ENCODE peak calls at places on chromosomes 12 and 14, in seven cellular contexts. C is cardiac fibroblast, P is IMR-90, F is foreskin keratinocyte, O is fibroblast of the aortic adventitia, U is tibial artery, N is AG04450. V is an unnamed sample.

GRCh38 chr14:103528158-103528511 is 861 bp upstream of the TRMT61A start:
- DNase-seq in C (peak), F (no peak), N (no peak), P (no peak), O (peak), U (no peak), V (no peak)

GRCh38 chr14:104933721-104934379 is 9.2 kb downstream of the PLD4 start:
- DNase-seq in C (no peak), N (no peak), U (no peak), F (no peak), O (no peak), P (no peak), V (no peak)

GRCh38 chr12:73424484-73424883 is 1113.2 kb upstream of the ATXN7L3B start:
- DNase-seq in P (no peak), C (no peak), N (no peak), F (no peak), O (no peak), U (no peak), V (no peak)

GRCh38 chr12:4272014-4272975 is 1.3 kb upstream of the CCND2 start:
- DNase-seq in F (peak), C (peak), O (peak), N (no peak), P (peak), U (peak), V (peak)

GRCh38 chr14:28294834-28295440 is 471.6 kb upstream of the FOXG1 start:
- DNase-seq in U (no peak), C (peak), O (peak), F (peak), N (no peak), P (no peak), V (no peak)

GRCh38 chr12:118635276-118635675 is 258.9 kb downstream of the SUDS3 start:
- DNase-seq in C (no peak), P (no peak), N (no peak), O (no peak), U (no peak), F (no peak), V (no peak)

GRCh38 chr14:68373847-68374582 is 418.9 kb downstream of the ZFP36L1 start:
- DNase-seq in C (no peak), U (no peak), F (no peak), P (no peak), N (no peak), O (no peak), V (no peak)

GRCh38 chr14:75752086-75752485 is 91.0 kb downstream of the TTLL5 start:
- DNase-seq in O (peak), U (no peak), P (no peak), F (no peak), C (peak), N (no peak), V (no peak)

GRCh38 chr12:53825246-53826081 is 73.7 kb upstream of the CISTR start:
- DNase-seq in P (peak), O (no peak), C (no peak), N (no peak), F (no peak), U (no peak), V (no peak)

GRCh38 chr12:29673346-29673745 is 110.4 kb downstream of the TMTC1 start:
- DNase-seq in C (peak), P (peak), O (peak), N (no peak), F (no peak), U (no peak), V (no peak)

GRCh38 chr12:34291001-34291400 is 268.7 kb downstream of the ALG10 start:
- DNase-seq in U (peak), C (no peak), P (no peak), F (no peak), N (no peak), O (no peak), V (no peak)

GRCh38 chr12:91361864-91362263 is 179.2 kb upstream of the DCN start:
- DNase-seq in P (peak), F (no peak), O (peak), U (no peak), C (peak), N (no peak), V (no peak)

GRCh38 chr12:26750531-26751171 is 82.3 kb downstream of the ITPR2 start:
- DNase-seq in U (no peak), N (no peak), P (no peak), F (no peak), C (no peak), O (no peak), V (no peak)

GRCh38 chr14:71710001-71710400 is 222.2 kb upstream of the RGS6 start:
- DNase-seq in C (no peak), P (no peak), N (no peak), O (no peak), F (no peak), U (no peak), V (no peak)

GRCh38 chr12:4432878-4433820 is 12.5 kb downstream of the FGF6 start:
- DNase-seq in P (no peak), F (no peak), U (no peak), O (no peak), N (no peak), C (no peak), V (no peak)

GRCh38 chr12:26696613-26697092 is 136.3 kb downstream of the ITPR2 start:
- DNase-seq in F (no peak), O (no peak), C (peak), N (no peak), U (no peak), P (peak), V (no peak)

GRCh38 chr12:43318002-43318401 is 234.0 kb downstream of the ADAMTS20 start:
- DNase-seq in U (no peak), O (no peak), P (no peak), C (no peak), F (no peak), N (no peak), V (no peak)

GRCh38 chr12:3123729-3124128 is 46.5 kb downstream of the TSPAN9 start:
- DNase-seq in N (no peak), P (no peak), U (no peak), O (no peak), F (no peak), C (peak), V (no peak)

GRCh38 chr14:67188326-67188725 is 914 bp upstream of the GARIN2 start:
- DNase-seq in P (no peak), N (no peak), F (no peak), O (no peak), C (no peak), U (no peak), V (no peak)
- TF ChIP-seq CTCF in P (no peak), N (no peak), F (no peak), O (no peak), C (no peak), U (no peak), V (no peak)

GRCh38 chr12:132163911-132164288 is 19.6 kb downstream of the NOC4L start:
- DNase-seq in F (no peak), U (no peak), P (no peak), N (no peak), O (no peak), C (no peak), V (no peak)
- TF ChIP-seq CTCF in F (peak), U (no peak), P (no peak), N (peak), O (peak), C (peak), V (no peak)

GRCh38 chr12:11347810-11348209 is 37.6 kb upstream of the PRB4 start:
- DNase-seq in O (no peak), C (no peak), P (no peak), F (no peak), N (no peak), U (no peak), V (no peak)
- TF ChIP-seq CTCF in O (peak), C (no peak), P (no peak), F (peak), N (peak), U (no peak), V (no peak)

GRCh38 chr14:94282991-94283723 is 9.9 kb downstream of the SERPINA10 start:
- DNase-seq in F (no peak), P (no peak), U (no peak), O (peak), N (no peak), C (peak), V (no peak)
- TF ChIP-seq CTCF in F (no peak), P (no peak), U (no peak), O (no peak), N (no peak), C (no peak), V (no peak)

DNA sequence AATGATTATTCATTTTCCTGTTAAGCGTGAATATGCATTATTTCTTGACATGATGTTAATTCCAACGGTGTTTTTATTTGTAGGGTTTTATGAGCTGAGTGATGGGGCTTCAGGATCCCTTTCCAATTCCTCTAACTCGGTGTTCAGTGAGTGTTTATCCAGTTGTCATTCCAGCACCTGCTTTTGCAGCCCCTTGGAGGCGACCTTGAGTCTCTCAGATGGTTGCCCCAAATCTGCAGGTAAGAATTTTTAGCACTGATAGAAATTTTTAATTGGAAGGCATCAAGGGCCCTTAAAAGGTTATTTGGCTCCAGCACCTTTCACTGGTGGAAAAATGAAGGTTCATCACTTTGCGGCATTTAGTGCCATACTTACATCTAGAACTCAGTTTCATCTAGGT is 3.7 kb downstream of the DACT1 start:
- DNase-seq in F (no peak), U (no peak), N (no peak), P (no peak), C (no peak), O (no peak), V (no peak)
- TF ChIP-seq CTCF in F (peak), U (no peak), N (no peak), P (peak), C (peak), O (peak), V (no peak)

DNA sequence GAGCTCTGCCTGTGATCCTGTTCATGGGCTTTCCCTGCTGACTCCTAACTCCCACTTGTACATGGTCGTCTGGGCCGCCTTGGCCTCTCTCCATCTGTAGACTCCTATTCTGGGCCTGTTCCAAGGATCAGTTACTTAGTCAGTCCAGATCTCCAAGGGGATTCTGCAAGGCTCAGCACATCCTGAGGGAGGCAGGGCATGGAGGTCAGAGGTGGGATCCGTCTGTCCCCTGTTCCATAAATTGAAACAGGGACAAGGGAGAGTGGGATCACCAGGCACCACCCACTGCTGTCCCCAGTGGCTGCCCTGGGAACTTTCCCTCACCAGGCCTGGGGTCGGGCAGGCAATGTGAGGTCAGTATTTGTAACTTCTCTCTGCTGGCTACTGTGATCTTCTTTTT is 43.5 kb downstream of the KCTD10 start:
- DNase-seq in O (no peak), C (no peak), N (no peak), P (no peak), F (no peak), U (no peak), V (no peak)
- TF ChIP-seq CTCF in O (peak), C (peak), N (peak), P (no peak), F (peak), U (no peak), V (no peak)

GRCh38 chr12:120257041-120257821 is 8.3 kb downstream of the PXN start:
- DNase-seq in F (peak), C (peak), P (peak), U (peak), O (peak), N (peak), V (peak)
- TF ChIP-seq CTCF in F (no peak), C (peak), P (no peak), U (peak), O (peak), N (peak), V (no peak)

DNA sequence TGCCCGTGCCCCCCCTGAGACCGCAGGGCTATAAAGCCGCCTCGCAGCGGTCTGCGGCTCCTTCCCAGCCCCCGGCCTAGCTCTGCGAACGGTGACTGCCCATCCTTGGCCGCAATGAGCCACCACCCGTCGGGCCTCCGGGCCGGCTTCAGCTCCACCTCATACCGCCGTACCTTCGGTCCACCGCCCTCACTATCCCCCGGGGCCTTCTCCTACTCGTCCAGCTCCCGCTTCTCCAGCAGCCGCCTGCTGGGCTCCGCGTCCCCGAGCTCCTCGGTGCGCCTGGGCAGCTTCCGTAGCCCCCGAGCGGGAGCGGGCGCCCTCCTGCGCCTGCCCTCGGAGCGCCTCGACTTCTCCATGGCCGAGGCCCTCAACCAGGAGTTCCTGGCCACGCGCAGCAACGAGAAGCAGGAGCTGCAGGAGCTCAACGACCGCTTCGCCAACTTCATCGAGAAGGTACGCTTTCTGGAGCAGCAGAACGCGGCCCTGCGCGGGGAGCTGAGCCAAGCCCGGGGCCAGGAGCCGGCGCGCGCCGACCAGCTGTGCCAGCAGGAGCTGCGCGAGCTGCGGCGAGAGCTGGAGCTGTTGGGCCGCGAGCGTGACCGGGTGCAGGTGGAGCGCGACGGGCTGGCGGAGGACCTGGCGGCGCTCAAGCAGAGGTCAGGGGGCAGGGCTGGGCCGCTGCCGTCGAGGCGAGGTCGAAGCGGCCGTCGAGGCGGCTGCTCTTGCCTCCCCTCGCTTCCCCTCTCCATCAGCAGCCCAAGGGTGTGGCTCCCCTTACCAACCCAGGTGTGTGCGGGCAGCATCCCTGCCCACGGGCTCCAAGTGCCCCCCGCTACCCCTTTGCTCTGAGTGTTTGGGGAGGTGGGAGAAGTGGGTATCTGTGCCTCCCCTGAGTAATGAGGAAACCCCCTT is at the start of gene PRPH:
- DNase-seq in C (no peak), F (no peak), U (no peak), O (no peak), P (no peak), N (no peak), V (no peak)
- TF ChIP-seq CTCF in C (no peak), F (peak), U (no peak), O (no peak), P (no peak), N (no peak), V (no peak)

V was measured in uterus.